ENCODE peak calls at places on chromosome 12, in five cellular contexts. Z is H1, V is GM12878, S is GM12891, I is K562. A is an unnamed sample.
A peak's percentile ranks its signal among the peaks of the same experiment; 100 is the strongest.

GRCh38 chr12:68420225-68421008 is 88.3 kb upstream of the MDM1 start:
- DNase-seq in Z (no peak), V (no peak), S (no peak), I (no peak), A (no peak)

GRCh38 chr12:107179883-107180282 is 86.5 kb upstream of the CRY1 start:
- DNase-seq in Z (no peak), V (no peak), S (no peak), I (no peak), A (no peak)

GRCh38 chr12:25648460-25648859 is 95.4 kb upstream of the LMNTD1 start:
- DNase-seq in Z (peak; percentile 25), V (no peak), S (no peak), I (no peak), A (no peak)

GRCh38 chr12:110338754-110339153 is 57.7 kb downstream of the ATP2A2 start:
- DNase-seq in Z (no peak), V (no peak), S (no peak), I (peak; percentile 59), A (no peak)

GRCh38 chr12:14258468-14258947 is 107.0 kb upstream of the ATF7IP start:
- DNase-seq in Z (no peak), V (no peak), S (no peak), I (peak; percentile 27), A (no peak)

GRCh38 chr12:69578283-69578682 is 7.0 kb upstream of the CCT2 start:
- DNase-seq in Z (no peak), V (no peak), S (no peak), I (no peak), A (no peak)

GRCh38 chr12:95671265-95671664 is 119.3 kb downstream of the NTN4 start:
- DNase-seq in Z (no peak), V (no peak), S (no peak), I (no peak), A (no peak)

GRCh38 chr12:68001486-68002466 is 12.5 kb downstream of the IFNG-AS1 start:
- DNase-seq in Z (no peak), V (no peak), S (no peak), I (peak; percentile 11), A (no peak)

GRCh38 chr12:105444050-105444808 is 113.7 kb downstream of the C12orf75 start:
- DNase-seq in Z (no peak), V (no peak), S (no peak), I (no peak), A (no peak)

GRCh38 chr12:3973939-3974644 is 100.9 kb upstream of the PARP11 start:
- DNase-seq in Z (no peak), V (no peak), S (no peak), I (no peak), A (no peak)

GRCh38 chr12:99092100-99092851 is 447.2 kb downstream of the APAF1 start:
- DNase-seq in Z (no peak), V (no peak), S (no peak), I (no peak), A (no peak)

GRCh38 chr12:49577589-49578315 is 9.8 kb upstream of the MCRS1 start:
- DNase-seq in Z (no peak), V (no peak), S (no peak), I (no peak), A (no peak)

GRCh38 chr12:43964966-43965365 is 129.1 kb downstream of the TMEM117 start:
- DNase-seq in Z (no peak), V (no peak), S (no peak), I (no peak), A (no peak)

DNA sequence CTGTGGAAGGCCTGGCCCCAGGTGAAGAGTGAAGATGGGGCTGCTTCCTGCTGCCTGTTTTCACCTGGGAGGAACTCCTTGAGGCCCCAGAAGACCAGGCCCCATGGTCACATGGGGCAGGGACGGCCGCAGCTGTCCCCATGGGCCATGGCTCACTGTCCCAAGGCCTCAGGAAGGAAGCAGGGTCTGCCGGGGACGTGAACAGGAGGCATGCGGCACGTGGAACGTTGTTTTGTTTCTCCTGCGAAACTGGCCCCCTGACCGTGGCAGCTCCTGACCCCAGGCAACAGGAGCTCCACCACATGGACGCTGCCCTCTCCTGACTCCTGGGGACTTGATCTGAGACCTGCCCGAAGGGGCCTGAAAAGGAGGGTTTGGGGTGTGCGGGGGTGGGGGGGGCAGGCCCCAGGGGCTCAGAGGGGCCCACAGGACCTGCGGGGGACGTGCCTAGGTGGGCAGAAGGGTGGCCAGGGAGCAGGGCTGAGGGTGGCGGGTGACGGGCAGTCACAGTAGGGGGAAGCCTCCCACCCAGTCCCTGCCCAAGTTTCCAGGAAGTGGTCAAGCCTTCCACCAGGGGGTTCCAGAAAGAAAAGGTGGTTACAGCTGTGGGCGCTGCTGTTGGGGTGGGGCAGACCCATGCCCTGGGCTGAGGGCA is 41.4 kb downstream of the LRCOL1 start:
- DNase-seq in Z (no peak), V (no peak), S (no peak), I (no peak), A (no peak)
- TF ChIP-seq TAF1 in Z (no peak), V (no peak), S (no peak), I (no peak), A (no peak)

DNA sequence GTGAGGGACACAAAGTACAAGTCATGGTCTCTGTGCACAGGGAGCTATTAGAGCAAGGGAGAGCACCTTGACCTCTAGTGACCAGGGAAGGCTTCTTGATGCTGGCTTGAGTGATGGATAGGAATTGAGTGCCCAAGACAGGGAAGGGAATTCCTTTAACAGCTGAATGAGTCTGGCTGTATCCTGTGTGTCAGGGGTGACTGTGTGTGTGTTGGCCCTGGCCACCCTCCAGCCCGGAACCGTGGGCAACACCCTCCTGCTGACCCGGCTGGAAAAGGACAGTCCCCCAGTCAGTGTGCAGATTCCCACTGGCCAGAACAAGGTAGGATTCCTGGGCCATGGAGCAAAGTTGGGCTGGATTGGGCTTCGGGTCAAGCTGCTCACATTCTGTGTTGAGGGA is 5.5 kb upstream of the PFDN5 start:
- DNase-seq in Z (no peak), V (no peak), S (no peak), I (no peak), A (no peak)
- TF ChIP-seq TAF1 in Z (no peak), V (no peak), S (no peak), I (no peak), A (no peak)

DNA sequence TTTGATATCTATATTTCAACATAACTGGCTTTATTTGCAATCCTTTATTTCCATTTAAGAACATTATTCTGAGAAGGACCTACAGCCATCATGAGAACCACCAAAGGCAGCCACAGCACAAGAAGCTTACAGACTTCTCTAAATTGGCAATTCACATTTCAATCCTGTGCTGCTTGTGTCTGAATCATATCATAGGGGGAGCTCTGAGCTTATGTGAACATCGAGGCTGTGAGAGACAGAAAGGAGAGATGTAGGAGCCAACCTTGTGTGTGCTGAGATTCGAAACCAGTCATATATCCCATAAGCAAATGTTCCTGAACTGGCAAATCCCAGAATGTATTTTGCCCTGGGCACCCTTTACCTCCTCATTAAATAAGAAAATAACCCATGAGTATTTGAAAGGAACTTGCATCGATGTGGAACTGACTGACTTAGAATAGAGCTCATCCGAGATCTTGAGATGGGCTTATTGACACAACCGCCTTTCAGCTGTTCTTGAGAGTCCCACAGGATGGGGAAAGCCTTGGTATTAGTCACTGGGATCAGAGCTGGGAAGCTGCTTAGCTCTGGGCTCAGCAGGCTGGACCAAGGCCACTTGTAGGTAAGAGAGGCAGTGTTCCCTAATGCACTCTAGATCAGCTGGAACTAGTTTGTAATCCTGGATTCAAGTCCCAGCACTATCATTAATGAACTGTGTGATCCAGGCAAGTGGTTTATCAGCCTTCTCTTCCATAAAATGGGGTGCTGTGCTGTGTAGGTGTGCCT is 329.8 kb downstream of the CACNA1C start:
- DNase-seq in Z (no peak), V (no peak), S (no peak), I (no peak), A (no peak)
- TF ChIP-seq TAF1 in Z (no peak), V (no peak), S (no peak), I (no peak), A (no peak)

GRCh38 chr12:116456307-116456641 is 102.9 kb upstream of the MAP1LC3B2 start:
- DNase-seq in Z (no peak), V (no peak), S (no peak), I (no peak), A (no peak)

GRCh38 chr12:116454076-116454475 is 105.1 kb upstream of the MAP1LC3B2 start:
- DNase-seq in Z (no peak), V (no peak), S (no peak), I (no peak), A (no peak)

GRCh38 chr12:116456683-116457082 is 102.5 kb upstream of the MAP1LC3B2 start:
- DNase-seq in Z (no peak), V (no peak), S (no peak), I (no peak), A (no peak)

GRCh38 chr12:116455540-116456306 is 103.5 kb upstream of the MAP1LC3B2 start:
- DNase-seq in Z (no peak), V (no peak), S (no peak), I (peak; percentile 69), A (no peak)

GRCh38 chr12:116454950-116455447 is 104.2 kb upstream of the MAP1LC3B2 start:
- DNase-seq in Z (no peak), V (no peak), S (no peak), I (no peak), A (no peak)
- TF ChIP-seq TAF1 in Z (no peak), V (no peak), S (no peak), I (no peak), A (no peak)

GRCh38 chr12:122851820-122852219 is 16.6 kb downstream of the HIP1R start:
- DNase-seq in Z (no peak), V (no peak), S (no peak), I (no peak), A (no peak)
- TF ChIP-seq TAF1 in Z (no peak), V (no peak), S (no peak), I (no peak), A (no peak)

GRCh38 chr12:46965137-46965536 is 114.3 kb upstream of the PCED1B start:
- DNase-seq in Z (no peak), V (no peak), S (no peak), I (no peak), A (no peak)
- TF ChIP-seq TAF1 in Z (no peak), V (no peak), S (no peak), I (no peak), A (no peak)

DNA sequence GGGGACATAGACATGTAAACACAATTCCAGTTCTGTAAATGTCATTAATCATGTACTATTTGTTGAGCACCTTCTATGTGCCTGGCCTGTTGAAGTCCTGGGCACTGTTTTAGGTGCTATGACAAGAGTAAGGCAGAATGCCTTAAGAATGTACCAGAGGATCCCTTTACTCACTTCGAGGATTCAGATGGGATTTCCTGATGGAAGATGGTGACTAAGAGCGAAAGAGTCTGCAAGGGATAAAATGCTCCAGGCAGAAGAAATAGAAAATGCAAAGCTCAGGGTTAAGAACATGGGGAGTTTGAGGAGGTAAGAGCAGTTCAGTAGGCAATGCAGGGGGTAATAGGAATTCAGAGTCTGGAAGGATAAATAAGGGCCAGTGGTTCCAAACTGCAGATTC is 671.3 kb upstream of the TBX3 start:
- DNase-seq in Z (no peak), V (no peak), S (no peak), I (no peak), A (no peak)
- TF ChIP-seq TAF1 in Z (no peak), V (no peak), S (no peak), I (no peak), A (no peak)

GRCh38 chr12:73726881-73727280 is 810.8 kb upstream of the ATXN7L3B start:
- DNase-seq in Z (no peak), V (no peak), S (no peak), I (no peak), A (no peak)
- TF ChIP-seq TAF1 in Z (no peak), V (no peak), S (no peak), I (no peak), A (no peak)